ENCODE peak calls at places on chromosome 2, in six cellular contexts. One of them, this sample, is unnamed.

GRCh38 chr2:109710505-109711229 is 83.4 kb upstream of the RGPD5 start:
- DNase-seq in stomach: no peak
- DNase-seq in HCT116: no peak
- DNase-seq in K562: no peak
- DNase-seq in HepG2: no peak
- DNase-seq in transverse colon: no peak
- DNase-seq in this sample: no peak

GRCh38 chr2:164710252-164710633 is 89.0 kb upstream of the GRB14 start:
- DNase-seq in HepG2: peak
- DNase-seq in HCT116: no peak
- DNase-seq in transverse colon: no peak
- DNase-seq in stomach: no peak
- DNase-seq in K562: no peak
- DNase-seq in this sample: no peak

GRCh38 chr2:58939388-58939787 is 698.3 kb upstream of the FANCL start:
- DNase-seq in transverse colon: no peak
- DNase-seq in K562: no peak
- DNase-seq in stomach: no peak
- DNase-seq in HCT116: no peak
- DNase-seq in HepG2: no peak
- DNase-seq in this sample: no peak

GRCh38 chr2:141557329-141558098 is 573.3 kb downstream of the LRP1B start:
- DNase-seq in transverse colon: no peak
- DNase-seq in HCT116: no peak
- DNase-seq in K562: no peak
- DNase-seq in stomach: no peak
- DNase-seq in HepG2: no peak
- DNase-seq in this sample: no peak

GRCh38 chr2:8475349-8476045 is 206.4 kb upstream of the ID2 start:
- DNase-seq in K562: no peak
- DNase-seq in HCT116: no peak
- DNase-seq in HepG2: no peak
- DNase-seq in stomach: no peak
- DNase-seq in transverse colon: no peak
- DNase-seq in this sample: no peak

GRCh38 chr2:113992090-113992489 is 102.2 kb downstream of the ACTR3 start:
- DNase-seq in stomach: no peak
- DNase-seq in HepG2: no peak
- DNase-seq in K562: no peak
- DNase-seq in HCT116: no peak
- DNase-seq in transverse colon: no peak
- DNase-seq in this sample: no peak

GRCh38 chr2:25743132-25743830 is 69.9 kb upstream of the DTNB start:
- DNase-seq in K562: no peak
- DNase-seq in HepG2: no peak
- DNase-seq in stomach: no peak
- DNase-seq in transverse colon: no peak
- DNase-seq in HCT116: no peak
- DNase-seq in this sample: no peak

GRCh38 chr2:234289789-234290188 is 207.1 kb downstream of the ARL4C start:
- DNase-seq in stomach: no peak
- DNase-seq in transverse colon: no peak
- DNase-seq in K562: no peak
- DNase-seq in HepG2: no peak
- DNase-seq in HCT116: peak
- DNase-seq in this sample: no peak

GRCh38 chr2:48474599-48475298 is 55.2 kb upstream of the STON1 start:
- DNase-seq in transverse colon: no peak
- DNase-seq in stomach: no peak
- DNase-seq in HCT116: no peak
- DNase-seq in K562: no peak
- DNase-seq in HepG2: no peak
- DNase-seq in this sample: no peak

GRCh38 chr2:231696004-231696367 is 12.3 kb upstream of the PTMA start:
- DNase-seq in K562: no peak
- DNase-seq in stomach: no peak
- DNase-seq in HepG2: no peak
- DNase-seq in transverse colon: no peak
- DNase-seq in HCT116: no peak
- DNase-seq in this sample: no peak

GRCh38 chr2:27729198-27729597 is 42.3 kb upstream of the MRPL33 start:
- DNase-seq in transverse colon: no peak
- DNase-seq in HepG2: no peak
- DNase-seq in K562: no peak
- DNase-seq in HCT116: no peak
- DNase-seq in stomach: no peak
- DNase-seq in this sample: no peak

GRCh38 chr2:171409436-171409971 is 24.3 kb downstream of the METTL8 start:
- DNase-seq in stomach: no peak
- DNase-seq in K562: no peak
- DNase-seq in HCT116: no peak
- DNase-seq in HepG2: no peak
- DNase-seq in transverse colon: no peak
- DNase-seq in this sample: no peak

GRCh38 chr2:127705281-127706065 is 4.2 kb downstream of the SFT2D3 start:
- DNase-seq in stomach: no peak
- DNase-seq in transverse colon: no peak
- DNase-seq in HepG2: no peak
- DNase-seq in HCT116: no peak
- DNase-seq in K562: no peak
- DNase-seq in this sample: no peak

GRCh38 chr2:235055891-235056516 is 104.2 kb downstream of the SH3BP4 start:
- DNase-seq in HepG2: peak
- DNase-seq in transverse colon: no peak
- DNase-seq in HCT116: peak
- DNase-seq in stomach: peak
- DNase-seq in K562: peak
- DNase-seq in this sample: no peak

GRCh38 chr2:70461981-70462876 is 91.4 kb downstream of the TGFA start:
- DNase-seq in K562: no peak
- DNase-seq in transverse colon: no peak
- DNase-seq in HCT116: no peak
- DNase-seq in HepG2: no peak
- DNase-seq in stomach: no peak
- DNase-seq in this sample: no peak

GRCh38 chr2:217387776-217388381 is 528.0 kb upstream of the TNP1 start:
- DNase-seq in HepG2: peak
- DNase-seq in HCT116: no peak
- DNase-seq in stomach: no peak
- DNase-seq in transverse colon: no peak
- DNase-seq in K562: no peak
- DNase-seq in this sample: no peak

GRCh38 chr2:12419803-12420202 is 296.9 kb upstream of the TRIB2 start:
- DNase-seq in HCT116: no peak
- DNase-seq in stomach: no peak
- DNase-seq in HepG2: no peak
- DNase-seq in transverse colon: no peak
- DNase-seq in K562: no peak
- DNase-seq in this sample: no peak

GRCh38 chr2:67656875-67657274 is 259.7 kb downstream of the ETAA1 start:
- DNase-seq in HCT116: no peak
- DNase-seq in stomach: no peak
- DNase-seq in K562: no peak
- DNase-seq in HepG2: no peak
- DNase-seq in transverse colon: no peak
- DNase-seq in this sample: peak

GRCh38 chr2:158753561-158754302 is 41.4 kb upstream of the DAPL1 start:
- DNase-seq in transverse colon: peak
- DNase-seq in HCT116: peak
- DNase-seq in K562: peak
- DNase-seq in stomach: peak
- DNase-seq in HepG2: peak
- DNase-seq in this sample: no peak

GRCh38 chr2:165185633-165186032 is 18.2 kb downstream of the SCN3A start:
- DNase-seq in transverse colon: no peak
- DNase-seq in stomach: no peak
- DNase-seq in HepG2: no peak
- DNase-seq in K562: no peak
- DNase-seq in HCT116: no peak
- DNase-seq in this sample: no peak

GRCh38 chr2:153391131-153391530 is 87.4 kb downstream of the RPRM start:
- DNase-seq in transverse colon: no peak
- DNase-seq in HCT116: no peak
- DNase-seq in HepG2: no peak
- DNase-seq in stomach: no peak
- DNase-seq in K562: no peak
- DNase-seq in this sample: no peak

GRCh38 chr2:207133862-207134519 is 31.8 kb downstream of the KLF7 start:
- DNase-seq in stomach: no peak
- DNase-seq in HCT116: no peak
- DNase-seq in K562: no peak
- DNase-seq in transverse colon: peak
- DNase-seq in HepG2: no peak
- DNase-seq in this sample: no peak

GRCh38 chr2:142825861-142826260 is 51.6 kb upstream of the KYNU start:
- DNase-seq in HCT116: no peak
- DNase-seq in K562: no peak
- DNase-seq in HepG2: no peak
- DNase-seq in stomach: no peak
- DNase-seq in transverse colon: no peak
- DNase-seq in this sample: no peak

GRCh38 chr2:8515864-8516533 is 165.9 kb upstream of the ID2 start:
- DNase-seq in stomach: no peak
- DNase-seq in HCT116: no peak
- DNase-seq in K562: no peak
- DNase-seq in transverse colon: peak
- DNase-seq in HepG2: no peak
- DNase-seq in this sample: no peak

GRCh38 chr2:178632729-178633128 is 152.5 kb downstream of the PLEKHA3 start:
- DNase-seq in HCT116: no peak
- DNase-seq in transverse colon: no peak
- DNase-seq in stomach: no peak
- DNase-seq in HepG2: no peak
- DNase-seq in K562: no peak
- DNase-seq in this sample: no peak

DNA sequence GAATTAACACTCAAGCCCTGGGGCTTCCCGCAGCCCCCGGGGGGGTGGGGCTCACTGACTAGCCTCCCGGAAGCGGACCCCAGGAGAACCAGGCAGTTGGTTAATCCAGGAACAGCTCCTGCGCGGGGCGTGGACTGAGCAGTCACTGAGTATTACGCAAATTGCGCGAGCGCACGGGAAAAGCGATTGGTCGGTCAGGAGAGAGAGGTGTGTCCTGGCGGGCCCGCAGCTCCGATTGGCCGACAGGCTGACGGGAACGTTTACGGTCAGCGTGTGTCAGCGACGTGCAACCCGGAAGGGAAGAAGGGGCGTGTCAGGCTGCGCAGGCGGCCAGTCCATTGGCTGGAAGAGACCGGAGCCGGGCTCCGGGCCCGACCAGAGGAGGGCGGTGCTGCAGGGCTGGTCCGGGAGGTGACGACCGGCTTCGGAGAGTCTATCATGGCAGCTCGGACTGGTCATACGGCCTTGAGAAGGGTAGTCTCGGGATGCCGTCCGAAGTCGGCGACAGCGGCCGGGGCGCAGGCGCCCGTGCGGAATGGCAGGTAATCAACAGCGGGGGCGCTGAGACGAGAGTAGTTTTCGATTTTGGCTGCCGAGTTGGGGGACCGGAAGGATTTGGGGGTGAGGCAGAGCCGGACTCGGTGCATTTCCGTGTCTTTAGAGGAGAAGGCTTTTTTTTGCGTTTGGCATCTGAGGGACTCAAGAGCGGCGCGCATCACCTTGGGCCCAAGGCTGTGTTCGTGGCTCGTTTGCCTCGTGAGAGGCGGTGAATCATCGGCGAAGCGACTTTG is at the start of gene COQ10B:
- DNase-seq in HCT116: peak
- DNase-seq in HepG2: peak
- DNase-seq in stomach: peak
- DNase-seq in K562: peak
- DNase-seq in transverse colon: peak
- DNase-seq in this sample: peak
- TF ChIP-seq POLR2A in HCT116: peak
- TF ChIP-seq POLR2A in HepG2: peak
- TF ChIP-seq POLR2A in stomach: peak
- TF ChIP-seq POLR2A in K562: peak
- TF ChIP-seq POLR2A in transverse colon: peak
- TF ChIP-seq POLR2A in this sample: peak

GRCh38 chr2:189210250-189211075 is 30.9 kb upstream of the COL5A2 start:
- DNase-seq in K562: peak
- DNase-seq in HepG2: no peak
- DNase-seq in transverse colon: peak
- DNase-seq in HCT116: peak
- DNase-seq in stomach: no peak
- DNase-seq in this sample: no peak
- TF ChIP-seq POLR2AphosphoS5 in K562: no peak
- TF ChIP-seq POLR2AphosphoS5 in HepG2: no peak
- TF ChIP-seq POLR2AphosphoS5 in transverse colon: no peak
- TF ChIP-seq POLR2AphosphoS5 in HCT116: no peak
- TF ChIP-seq POLR2AphosphoS5 in stomach: peak
- TF ChIP-seq POLR2AphosphoS5 in this sample: peak

DNA sequence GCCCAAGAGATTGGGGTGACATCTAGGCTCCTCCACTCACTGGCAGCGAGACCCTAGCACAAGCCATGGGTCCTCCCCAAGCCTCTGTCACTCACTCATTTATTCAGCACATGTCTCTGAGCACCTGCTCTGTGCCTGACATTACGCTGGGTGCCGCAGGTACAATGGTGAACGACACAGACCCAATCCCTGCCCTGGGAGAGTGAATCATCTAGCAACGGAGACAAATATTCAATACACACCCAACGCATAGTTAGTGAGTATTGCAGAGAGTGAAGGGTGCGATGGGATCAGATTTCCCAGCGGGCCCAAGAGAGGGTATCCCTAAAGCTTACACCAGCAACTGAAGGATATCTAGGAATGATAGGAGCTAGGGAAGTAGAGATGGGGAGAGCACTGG is 45.5 kb downstream of the ZFP36L2 start:
- DNase-seq in transverse colon: no peak
- DNase-seq in HepG2: no peak
- DNase-seq in stomach: no peak
- DNase-seq in K562: no peak
- DNase-seq in HCT116: no peak
- DNase-seq in this sample: no peak
- TF ChIP-seq POLR2A in transverse colon: no peak
- TF ChIP-seq POLR2A in HepG2: no peak
- TF ChIP-seq POLR2A in stomach: no peak
- TF ChIP-seq POLR2A in K562: no peak
- TF ChIP-seq POLR2A in HCT116: no peak
- TF ChIP-seq POLR2A in this sample: no peak

DNA sequence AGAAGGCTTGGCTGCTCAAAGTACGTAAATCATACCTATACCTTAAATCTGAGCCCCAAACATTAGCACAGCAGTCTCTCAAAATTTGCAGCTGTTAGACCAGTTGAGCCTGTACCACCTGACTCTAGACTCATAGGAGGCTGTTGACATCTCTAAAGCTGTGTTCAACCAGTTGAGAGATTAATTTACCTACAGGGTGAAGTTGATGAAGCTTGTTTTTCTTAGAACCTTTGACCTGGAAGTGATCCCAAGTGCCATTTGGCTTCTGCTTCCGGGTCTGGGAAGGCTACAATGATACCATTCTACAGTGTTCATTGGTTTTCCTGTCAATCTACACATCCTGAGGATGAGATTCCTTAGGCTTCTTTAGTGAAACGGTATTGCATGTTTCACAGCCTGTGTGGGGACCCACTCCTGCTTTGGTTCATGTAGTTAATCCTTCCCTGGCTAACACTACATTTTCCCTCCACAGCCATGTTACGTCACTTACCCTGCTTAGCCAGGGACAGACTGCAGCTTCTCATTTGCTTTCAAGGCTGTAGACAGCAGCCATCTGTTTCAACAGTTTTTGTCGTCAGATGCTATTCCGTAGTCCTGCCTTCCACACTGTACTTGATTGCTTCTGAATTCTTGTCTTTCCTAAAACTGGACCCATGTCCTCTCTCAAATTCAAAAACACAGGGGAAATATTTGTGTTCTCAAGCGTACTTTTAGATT is 4.7 kb upstream of the IL1RL2 start:
- DNase-seq in HCT116: no peak
- DNase-seq in transverse colon: no peak
- DNase-seq in K562: no peak
- DNase-seq in HepG2: no peak
- DNase-seq in stomach: no peak
- DNase-seq in this sample: no peak
- TF ChIP-seq POLR2AphosphoS5 in HCT116: no peak
- TF ChIP-seq POLR2AphosphoS5 in transverse colon: peak
- TF ChIP-seq POLR2AphosphoS5 in K562: no peak
- TF ChIP-seq POLR2AphosphoS5 in HepG2: no peak
- TF ChIP-seq POLR2AphosphoS5 in stomach: no peak
- TF ChIP-seq POLR2AphosphoS5 in this sample: no peak